ENCODE peak calls at places on chromosomes 3 and 15, in ten cellular contexts. One of them, this sample, is unnamed.

GRCh38 chr15:59216911-59217310 is 10.3 kb downstream of the LDHAL6B start:
- DNase-seq in omental fat pad: no peak
- DNase-seq in posterior cingulate gyrus: no peak
- DNase-seq in NCI-H510A treated with DMSO at 0.1 percent for 48 hours: no peak
- DNase-seq in cardiac muscle cell: no peak
- DNase-seq in EL: no peak
- DNase-seq in adipocyte: no peak
- DNase-seq in ovary: no peak
- DNase-seq in hippocampal formation: no peak
- DNase-seq in GM04504: no peak
- DNase-seq in this sample: no peak

GRCh38 chr3:38257583-38257982 is 8.0 kb upstream of the SLC22A13 start:
- DNase-seq in hippocampal formation: no peak
- DNase-seq in ovary: no peak
- DNase-seq in omental fat pad: no peak
- DNase-seq in posterior cingulate gyrus: no peak
- DNase-seq in EL: no peak
- DNase-seq in GM04504: no peak
- DNase-seq in NCI-H510A treated with DMSO at 0.1 percent for 48 hours: no peak
- DNase-seq in cardiac muscle cell: peak; percentile 12
- DNase-seq in adipocyte: no peak
- DNase-seq in this sample: no peak

GRCh38 chr3:157073810-157074209 is 86.1 kb downstream of the CCNL1 start:
- DNase-seq in NCI-H510A treated with DMSO at 0.1 percent for 48 hours: no peak
- DNase-seq in adipocyte: peak; percentile 92
- DNase-seq in hippocampal formation: no peak
- DNase-seq in omental fat pad: no peak
- DNase-seq in posterior cingulate gyrus: no peak
- DNase-seq in EL: peak; percentile 66
- DNase-seq in ovary: no peak
- DNase-seq in GM04504: peak; percentile 88
- DNase-seq in cardiac muscle cell: peak; percentile 50
- DNase-seq in this sample: no peak

GRCh38 chr3:149258298-149258697 is 36.7 kb upstream of the CP start:
- DNase-seq in NCI-H510A treated with DMSO at 0.1 percent for 48 hours: no peak
- DNase-seq in EL: no peak
- DNase-seq in omental fat pad: no peak
- DNase-seq in ovary: no peak
- DNase-seq in posterior cingulate gyrus: no peak
- DNase-seq in cardiac muscle cell: peak; percentile 50
- DNase-seq in GM04504: no peak
- DNase-seq in hippocampal formation: no peak
- DNase-seq in adipocyte: no peak
- DNase-seq in this sample: no peak

GRCh38 chr15:97984157-97984556 is 23.7 kb downstream of the ARRDC4 start:
- DNase-seq in EL: peak; percentile 66
- DNase-seq in ovary: no peak
- DNase-seq in omental fat pad: no peak
- DNase-seq in NCI-H510A treated with DMSO at 0.1 percent for 48 hours: no peak
- DNase-seq in GM04504: no peak
- DNase-seq in cardiac muscle cell: no peak
- DNase-seq in posterior cingulate gyrus: no peak
- DNase-seq in adipocyte: no peak
- DNase-seq in hippocampal formation: no peak
- DNase-seq in this sample: no peak

GRCh38 chr3:23888617-23889228 is 28.1 kb downstream of the NKIRAS1 start:
- DNase-seq in cardiac muscle cell: peak; percentile 64
- DNase-seq in posterior cingulate gyrus: no peak
- DNase-seq in GM04504: no peak
- DNase-seq in NCI-H510A treated with DMSO at 0.1 percent for 48 hours: peak; percentile 13
- DNase-seq in hippocampal formation: no peak
- DNase-seq in adipocyte: peak; percentile 73
- DNase-seq in EL: peak; percentile 45
- DNase-seq in omental fat pad: no peak
- DNase-seq in ovary: no peak
- DNase-seq in this sample: no peak

GRCh38 chr3:112377418-112378071 is 44.6 kb downstream of the CD200 start:
- DNase-seq in EL: no peak
- DNase-seq in posterior cingulate gyrus: no peak
- DNase-seq in hippocampal formation: no peak
- DNase-seq in omental fat pad: no peak
- DNase-seq in ovary: no peak
- DNase-seq in cardiac muscle cell: peak; percentile 80
- DNase-seq in GM04504: no peak
- DNase-seq in NCI-H510A treated with DMSO at 0.1 percent for 48 hours: no peak
- DNase-seq in adipocyte: peak; percentile 30
- DNase-seq in this sample: no peak

GRCh38 chr3:143090486-143090885 is 29.1 kb upstream of the CHST2 start:
- DNase-seq in EL: no peak
- DNase-seq in omental fat pad: no peak
- DNase-seq in cardiac muscle cell: no peak
- DNase-seq in NCI-H510A treated with DMSO at 0.1 percent for 48 hours: no peak
- DNase-seq in ovary: no peak
- DNase-seq in hippocampal formation: no peak
- DNase-seq in posterior cingulate gyrus: no peak
- DNase-seq in GM04504: no peak
- DNase-seq in adipocyte: no peak
- DNase-seq in this sample: no peak

GRCh38 chr15:99169769-99170311 is 65.0 kb downstream of the SYNM start:
- DNase-seq in hippocampal formation: no peak
- DNase-seq in omental fat pad: no peak
- DNase-seq in cardiac muscle cell: peak; percentile 86
- DNase-seq in EL: peak; percentile 72
- DNase-seq in adipocyte: peak; percentile 65
- DNase-seq in posterior cingulate gyrus: no peak
- DNase-seq in ovary: peak; percentile 41
- DNase-seq in GM04504: peak; percentile 67
- DNase-seq in NCI-H510A treated with DMSO at 0.1 percent for 48 hours: no peak
- DNase-seq in this sample: peak; percentile 47

GRCh38 chr3:190458040-190458439 is 8.3 kb upstream of the TMEM207 start:
- DNase-seq in NCI-H510A treated with DMSO at 0.1 percent for 48 hours: no peak
- DNase-seq in cardiac muscle cell: peak; percentile 23
- DNase-seq in posterior cingulate gyrus: no peak
- DNase-seq in GM04504: no peak
- DNase-seq in EL: peak; percentile 44
- DNase-seq in adipocyte: peak; percentile 39
- DNase-seq in omental fat pad: no peak
- DNase-seq in hippocampal formation: no peak
- DNase-seq in ovary: no peak
- DNase-seq in this sample: no peak

GRCh38 chr3:4687167-4687566 is 194.0 kb downstream of the ITPR1 start:
- DNase-seq in ovary: no peak
- DNase-seq in cardiac muscle cell: peak; percentile 28
- DNase-seq in omental fat pad: no peak
- DNase-seq in hippocampal formation: no peak
- DNase-seq in GM04504: no peak
- DNase-seq in posterior cingulate gyrus: no peak
- DNase-seq in EL: no peak
- DNase-seq in adipocyte: no peak
- DNase-seq in NCI-H510A treated with DMSO at 0.1 percent for 48 hours: peak; percentile 58
- DNase-seq in this sample: no peak

GRCh38 chr15:57100136-57100539 is 181.7 kb downstream of the TCF12 start:
- DNase-seq in EL: no peak
- DNase-seq in omental fat pad: no peak
- DNase-seq in posterior cingulate gyrus: no peak
- DNase-seq in adipocyte: no peak
- DNase-seq in GM04504: no peak
- DNase-seq in NCI-H510A treated with DMSO at 0.1 percent for 48 hours: no peak
- DNase-seq in hippocampal formation: no peak
- DNase-seq in ovary: no peak
- DNase-seq in cardiac muscle cell: no peak
- DNase-seq in this sample: no peak

GRCh38 chr15:95868450-95868849 is 462.1 kb upstream of the NR2F2 start:
- DNase-seq in EL: no peak
- DNase-seq in GM04504: no peak
- DNase-seq in cardiac muscle cell: no peak
- DNase-seq in adipocyte: no peak
- DNase-seq in NCI-H510A treated with DMSO at 0.1 percent for 48 hours: no peak
- DNase-seq in hippocampal formation: no peak
- DNase-seq in omental fat pad: no peak
- DNase-seq in posterior cingulate gyrus: no peak
- DNase-seq in ovary: no peak
- DNase-seq in this sample: no peak

GRCh38 chr3:71397046-71397445 is 186.5 kb downstream of the FOXP1 start:
- DNase-seq in cardiac muscle cell: peak; percentile 58
- DNase-seq in posterior cingulate gyrus: no peak
- DNase-seq in NCI-H510A treated with DMSO at 0.1 percent for 48 hours: peak; percentile 34
- DNase-seq in GM04504: no peak
- DNase-seq in adipocyte: peak; percentile 66
- DNase-seq in hippocampal formation: no peak
- DNase-seq in omental fat pad: no peak
- DNase-seq in EL: peak; percentile 36
- DNase-seq in ovary: peak; percentile 45
- DNase-seq in this sample: no peak

GRCh38 chr3:175692256-175692655 is 833.1 kb downstream of the NAALADL2 start:
- DNase-seq in ovary: no peak
- DNase-seq in posterior cingulate gyrus: no peak
- DNase-seq in adipocyte: no peak
- DNase-seq in cardiac muscle cell: no peak
- DNase-seq in EL: no peak
- DNase-seq in hippocampal formation: no peak
- DNase-seq in omental fat pad: no peak
- DNase-seq in NCI-H510A treated with DMSO at 0.1 percent for 48 hours: no peak
- DNase-seq in GM04504: no peak
- DNase-seq in this sample: no peak

GRCh38 chr3:71208273-71209095 is 375.0 kb downstream of the FOXP1 start:
- DNase-seq in cardiac muscle cell: peak; percentile 39
- DNase-seq in adipocyte: peak; percentile 60
- DNase-seq in GM04504: no peak
- DNase-seq in EL: no peak
- DNase-seq in omental fat pad: no peak
- DNase-seq in hippocampal formation: no peak
- DNase-seq in ovary: no peak
- DNase-seq in NCI-H510A treated with DMSO at 0.1 percent for 48 hours: peak; percentile 73
- DNase-seq in posterior cingulate gyrus: no peak
- DNase-seq in this sample: no peak

GRCh38 chr3:64595253-64595694 is 92.5 kb downstream of the ADAMTS9 start:
- DNase-seq in adipocyte: peak; percentile 71
- DNase-seq in omental fat pad: no peak
- DNase-seq in EL: no peak
- DNase-seq in posterior cingulate gyrus: no peak
- DNase-seq in cardiac muscle cell: peak; percentile 96
- DNase-seq in GM04504: peak; percentile 46
- DNase-seq in hippocampal formation: no peak
- DNase-seq in ovary: peak; percentile 85
- DNase-seq in NCI-H510A treated with DMSO at 0.1 percent for 48 hours: no peak
- DNase-seq in this sample: no peak

GRCh38 chr15:70437882-70438331 is 325.5 kb downstream of the UACA start:
- DNase-seq in cardiac muscle cell: no peak
- DNase-seq in hippocampal formation: no peak
- DNase-seq in posterior cingulate gyrus: no peak
- DNase-seq in ovary: no peak
- DNase-seq in omental fat pad: no peak
- DNase-seq in EL: peak; percentile 14
- DNase-seq in NCI-H510A treated with DMSO at 0.1 percent for 48 hours: no peak
- DNase-seq in GM04504: no peak
- DNase-seq in adipocyte: peak; percentile 65
- DNase-seq in this sample: no peak

GRCh38 chr3:108645364-108645763 is 55.8 kb downstream of the DZIP3 start:
- DNase-seq in hippocampal formation: no peak
- DNase-seq in EL: no peak
- DNase-seq in cardiac muscle cell: no peak
- DNase-seq in omental fat pad: no peak
- DNase-seq in GM04504: no peak
- DNase-seq in posterior cingulate gyrus: no peak
- DNase-seq in NCI-H510A treated with DMSO at 0.1 percent for 48 hours: no peak
- DNase-seq in adipocyte: no peak
- DNase-seq in ovary: no peak
- DNase-seq in this sample: no peak

GRCh38 chr3:13189639-13190375 is 116.6 kb upstream of the IQSEC1 start:
- DNase-seq in cardiac muscle cell: peak; percentile 38
- DNase-seq in NCI-H510A treated with DMSO at 0.1 percent for 48 hours: no peak
- DNase-seq in GM04504: peak; percentile 31
- DNase-seq in EL: peak; percentile 73
- DNase-seq in omental fat pad: no peak
- DNase-seq in posterior cingulate gyrus: no peak
- DNase-seq in adipocyte: peak; percentile 37
- DNase-seq in hippocampal formation: no peak
- DNase-seq in ovary: no peak
- DNase-seq in this sample: no peak

GRCh38 chr15:41936649-41937567 is 35.4 kb downstream of the EHD4 start:
- DNase-seq in adipocyte: no peak
- DNase-seq in omental fat pad: no peak
- DNase-seq in cardiac muscle cell: peak; percentile 71
- DNase-seq in NCI-H510A treated with DMSO at 0.1 percent for 48 hours: no peak
- DNase-seq in EL: no peak
- DNase-seq in posterior cingulate gyrus: no peak
- DNase-seq in GM04504: no peak
- DNase-seq in ovary: no peak
- DNase-seq in hippocampal formation: no peak
- DNase-seq in this sample: no peak

GRCh38 chr3:193948459-193948858 is 187.5 kb upstream of the HES1 start:
- DNase-seq in cardiac muscle cell: no peak
- DNase-seq in omental fat pad: no peak
- DNase-seq in ovary: no peak
- DNase-seq in NCI-H510A treated with DMSO at 0.1 percent for 48 hours: peak; percentile 62
- DNase-seq in posterior cingulate gyrus: no peak
- DNase-seq in adipocyte: no peak
- DNase-seq in hippocampal formation: no peak
- DNase-seq in EL: no peak
- DNase-seq in GM04504: no peak
- DNase-seq in this sample: no peak

GRCh38 chr3:24704496-24704895 is 209.8 kb upstream of the THRB start:
- DNase-seq in adipocyte: peak; percentile 59
- DNase-seq in NCI-H510A treated with DMSO at 0.1 percent for 48 hours: no peak
- DNase-seq in ovary: no peak
- DNase-seq in omental fat pad: no peak
- DNase-seq in hippocampal formation: no peak
- DNase-seq in cardiac muscle cell: peak; percentile 47
- DNase-seq in EL: peak; percentile 15
- DNase-seq in posterior cingulate gyrus: no peak
- DNase-seq in GM04504: no peak
- DNase-seq in this sample: no peak

GRCh38 chr3:104359546-104359945 is 1007.2 kb upstream of the ALCAM start:
- DNase-seq in cardiac muscle cell: peak; percentile 74
- DNase-seq in omental fat pad: no peak
- DNase-seq in GM04504: peak; percentile 81
- DNase-seq in ovary: no peak
- DNase-seq in adipocyte: peak; percentile 95
- DNase-seq in posterior cingulate gyrus: no peak
- DNase-seq in NCI-H510A treated with DMSO at 0.1 percent for 48 hours: no peak
- DNase-seq in EL: peak; percentile 92
- DNase-seq in hippocampal formation: no peak
- DNase-seq in this sample: peak; percentile 43

GRCh38 chr15:99427210-99427609 is 138.6 kb upstream of the MEF2A start:
- DNase-seq in posterior cingulate gyrus: no peak
- DNase-seq in hippocampal formation: no peak
- DNase-seq in adipocyte: no peak
- DNase-seq in cardiac muscle cell: no peak
- DNase-seq in omental fat pad: peak; percentile 4
- DNase-seq in ovary: no peak
- DNase-seq in GM04504: no peak
- DNase-seq in EL: no peak
- DNase-seq in NCI-H510A treated with DMSO at 0.1 percent for 48 hours: no peak
- DNase-seq in this sample: no peak

GRCh38 chr3:133792171-133792763 is 13.3 kb upstream of the SRPRB start:
- DNase-seq in omental fat pad: no peak
- DNase-seq in ovary: no peak
- DNase-seq in adipocyte: peak; percentile 5
- DNase-seq in hippocampal formation: no peak
- DNase-seq in EL: peak; percentile 10
- DNase-seq in posterior cingulate gyrus: no peak
- DNase-seq in cardiac muscle cell: peak; percentile 3
- DNase-seq in NCI-H510A treated with DMSO at 0.1 percent for 48 hours: no peak
- DNase-seq in GM04504: no peak
- DNase-seq in this sample: no peak

GRCh38 chr3:115996420-115997108 is 373.3 kb downstream of the GAP43 start:
- DNase-seq in EL: peak; percentile 17
- DNase-seq in omental fat pad: no peak
- DNase-seq in adipocyte: no peak
- DNase-seq in ovary: no peak
- DNase-seq in hippocampal formation: no peak
- DNase-seq in GM04504: no peak
- DNase-seq in cardiac muscle cell: peak; percentile 44
- DNase-seq in posterior cingulate gyrus: no peak
- DNase-seq in NCI-H510A treated with DMSO at 0.1 percent for 48 hours: no peak
- DNase-seq in this sample: no peak

GRCh38 chr3:71210257-71211002 is 373.1 kb downstream of the FOXP1 start:
- DNase-seq in cardiac muscle cell: peak; percentile 87
- DNase-seq in adipocyte: peak; percentile 91
- DNase-seq in NCI-H510A treated with DMSO at 0.1 percent for 48 hours: no peak
- DNase-seq in EL: peak; percentile 49
- DNase-seq in posterior cingulate gyrus: no peak
- DNase-seq in ovary: peak; percentile 78
- DNase-seq in GM04504: no peak
- DNase-seq in hippocampal formation: no peak
- DNase-seq in omental fat pad: no peak
- DNase-seq in this sample: no peak

This sample was measured in AG04450.